ENCODE peak calls at places on chromosomes 3 and 15, in four cellular contexts. One of them, this sample, is unnamed.

GRCh38 chr3:94525039-94525438 is 462.2 kb downstream of the NSUN3 start:
- DNase-seq in fibroblast of lung: peak
- DNase-seq in trophoblast cell: peak
- DNase-seq in dorsolateral prefrontal cortex: no peak
- DNase-seq in this sample: no peak

GRCh38 chr15:38872732-38873131 is 308.1 kb upstream of the RASGRP1 start:
- DNase-seq in fibroblast of lung: no peak
- DNase-seq in trophoblast cell: no peak
- DNase-seq in dorsolateral prefrontal cortex: no peak
- DNase-seq in this sample: no peak

GRCh38 chr15:72835289-72835890 is 51.8 kb upstream of the ADPGK start:
- DNase-seq in fibroblast of lung: no peak
- DNase-seq in trophoblast cell: no peak
- DNase-seq in dorsolateral prefrontal cortex: no peak
- DNase-seq in this sample: no peak

GRCh38 chr3:126063358-126063965 is 20.5 kb downstream of the SLC41A3 start:
- DNase-seq in fibroblast of lung: no peak
- DNase-seq in trophoblast cell: no peak
- DNase-seq in dorsolateral prefrontal cortex: no peak
- DNase-seq in this sample: no peak

GRCh38 chr3:100463002-100463401 is 29.4 kb upstream of the TMEM45A start:
- DNase-seq in fibroblast of lung: peak
- DNase-seq in trophoblast cell: peak
- DNase-seq in dorsolateral prefrontal cortex: peak
- DNase-seq in this sample: peak

GRCh38 chr3:189222927-189223706 is 51.3 kb downstream of the TPRG1 start:
- DNase-seq in fibroblast of lung: no peak
- DNase-seq in trophoblast cell: no peak
- DNase-seq in dorsolateral prefrontal cortex: no peak
- DNase-seq in this sample: no peak

GRCh38 chr3:185460719-185461350 is 38.0 kb downstream of the TMEM41A start:
- DNase-seq in fibroblast of lung: peak
- DNase-seq in trophoblast cell: peak
- DNase-seq in dorsolateral prefrontal cortex: no peak
- DNase-seq in this sample: no peak

GRCh38 chr3:141316851-141317250 is 51.5 kb upstream of the ZBTB38 start:
- DNase-seq in fibroblast of lung: no peak
- DNase-seq in trophoblast cell: no peak
- DNase-seq in dorsolateral prefrontal cortex: no peak
- DNase-seq in this sample: no peak

GRCh38 chr3:184417619-184418327 is 37.9 kb downstream of the CHRD start:
- DNase-seq in fibroblast of lung: peak
- DNase-seq in trophoblast cell: peak
- DNase-seq in dorsolateral prefrontal cortex: peak
- DNase-seq in this sample: peak

GRCh38 chr3:194671511-194671899 is 486 bp downstream of the LSG1 start:
- DNase-seq in fibroblast of lung: peak
- DNase-seq in trophoblast cell: peak
- DNase-seq in dorsolateral prefrontal cortex: no peak
- DNase-seq in this sample: no peak

GRCh38 chr3:128453521-128454309 is 13.0 kb downstream of the DNAJB8 start:
- DNase-seq in fibroblast of lung: no peak
- DNase-seq in trophoblast cell: peak
- DNase-seq in dorsolateral prefrontal cortex: no peak
- DNase-seq in this sample: no peak

GRCh38 chr3:12299026-12299425 is 10.2 kb downstream of the PPARG start:
- DNase-seq in fibroblast of lung: no peak
- DNase-seq in trophoblast cell: peak
- DNase-seq in dorsolateral prefrontal cortex: no peak
- DNase-seq in this sample: no peak

GRCh38 chr3:8301977-8302589 is 199.5 kb upstream of the LMCD1 start:
- DNase-seq in fibroblast of lung: peak
- DNase-seq in trophoblast cell: peak
- DNase-seq in dorsolateral prefrontal cortex: no peak
- DNase-seq in this sample: peak

GRCh38 chr3:81443457-81443782 is 318.0 kb downstream of the GBE1 start:
- DNase-seq in fibroblast of lung: no peak
- DNase-seq in trophoblast cell: no peak
- DNase-seq in dorsolateral prefrontal cortex: no peak
- DNase-seq in this sample: no peak

GRCh38 chr3:89108154-89108553 is 733 bp downstream of the EPHA3 start:
- DNase-seq in fibroblast of lung: no peak
- DNase-seq in trophoblast cell: no peak
- DNase-seq in dorsolateral prefrontal cortex: no peak
- DNase-seq in this sample: no peak
- H3K4me3 ChIP-seq in fibroblast of lung: peak
- H3K4me3 ChIP-seq in trophoblast cell: no peak
- H3K4me3 ChIP-seq in dorsolateral prefrontal cortex: peak
- H3K4me3 ChIP-seq in this sample: no peak

DNA sequence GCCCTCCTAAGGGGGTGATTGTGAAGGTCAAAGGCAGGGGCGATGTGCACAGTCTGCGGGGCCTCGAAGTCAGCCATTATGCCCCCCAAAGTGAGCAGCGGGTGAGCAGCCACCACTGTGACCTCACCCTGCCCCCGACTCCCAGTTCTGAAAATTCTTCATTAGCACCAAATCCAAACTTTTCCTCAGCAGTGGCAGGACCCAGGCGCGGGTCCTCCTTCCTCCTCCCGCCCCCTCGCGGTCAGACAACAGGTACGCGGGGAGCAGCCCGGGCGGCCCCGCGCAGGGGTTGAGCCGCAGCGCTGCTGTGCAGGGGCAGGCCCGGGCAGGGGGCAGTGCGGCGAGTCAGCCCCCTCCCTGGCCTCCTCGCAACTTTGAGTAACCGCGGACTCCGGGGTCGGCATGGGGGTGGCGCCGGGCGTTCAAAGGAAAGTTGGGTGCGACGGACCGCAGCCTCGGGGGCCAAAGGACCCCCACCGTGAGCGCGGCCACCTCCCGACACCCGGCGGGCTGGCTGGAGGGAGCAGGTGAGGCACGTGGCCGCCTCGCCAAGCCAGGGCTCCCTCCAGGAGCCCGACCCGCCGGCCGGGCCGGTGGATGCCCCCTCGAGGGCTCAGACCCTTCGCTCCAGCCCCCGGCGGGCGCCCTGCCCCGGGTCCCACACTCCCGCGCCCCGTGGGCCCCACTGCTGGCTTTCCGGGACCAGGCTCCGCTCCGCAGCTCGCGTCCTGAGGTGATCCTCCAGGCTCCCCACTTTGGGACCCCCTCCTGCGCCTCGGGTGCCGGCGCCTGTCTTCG is 49.4 kb upstream of the CCDC174 start:
- DNase-seq in fibroblast of lung: no peak
- DNase-seq in trophoblast cell: no peak
- DNase-seq in dorsolateral prefrontal cortex: no peak
- DNase-seq in this sample: no peak
- H3K4me3 ChIP-seq in fibroblast of lung: no peak
- H3K4me3 ChIP-seq in trophoblast cell: no peak
- H3K4me3 ChIP-seq in dorsolateral prefrontal cortex: peak
- H3K4me3 ChIP-seq in this sample: no peak

GRCh38 chr15:60392986-60393811 is 4.6 kb downstream of the ANXA2 start:
- DNase-seq in fibroblast of lung: peak
- DNase-seq in trophoblast cell: peak
- DNase-seq in dorsolateral prefrontal cortex: no peak
- DNase-seq in this sample: peak
- H3K4me3 ChIP-seq in fibroblast of lung: peak
- H3K4me3 ChIP-seq in trophoblast cell: no peak
- H3K4me3 ChIP-seq in dorsolateral prefrontal cortex: no peak
- H3K4me3 ChIP-seq in this sample: peak

DNA sequence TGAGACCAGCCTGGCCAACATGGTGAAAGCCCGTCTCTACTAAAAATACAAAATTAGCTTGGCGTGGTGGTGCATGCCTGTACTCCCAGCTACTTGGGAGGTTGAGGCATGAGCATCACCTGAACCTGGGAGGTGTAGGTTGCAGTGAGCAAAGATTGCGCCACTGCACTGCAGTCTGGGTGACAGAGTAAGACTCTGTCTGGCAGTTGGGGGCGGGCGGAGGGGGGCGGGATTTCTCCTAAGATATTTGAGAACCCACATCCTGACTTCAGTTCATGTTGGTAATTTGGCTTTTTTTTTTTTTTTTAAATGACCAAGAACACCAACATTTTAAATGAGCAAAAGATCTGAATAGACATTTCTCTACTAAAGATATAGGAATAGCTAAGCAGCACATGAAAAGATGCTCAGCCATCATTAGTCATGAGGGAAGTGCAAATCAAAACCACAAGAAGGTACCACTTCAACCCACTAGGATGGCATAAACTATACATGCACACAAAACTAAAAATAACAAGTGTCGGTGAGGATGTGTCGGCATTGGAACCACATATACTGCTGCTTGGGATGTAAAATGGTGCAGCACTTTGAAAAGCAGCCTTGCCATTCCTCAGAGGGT is 75.6 kb upstream of the LMOD3 start:
- DNase-seq in fibroblast of lung: no peak
- DNase-seq in trophoblast cell: no peak
- DNase-seq in dorsolateral prefrontal cortex: no peak
- DNase-seq in this sample: no peak
- H3K4me3 ChIP-seq in fibroblast of lung: no peak
- H3K4me3 ChIP-seq in trophoblast cell: no peak
- H3K4me3 ChIP-seq in dorsolateral prefrontal cortex: no peak
- H3K4me3 ChIP-seq in this sample: no peak

GRCh38 chr3:145175626-145176025 is 985.4 kb downstream of the PLOD2 start:
- DNase-seq in fibroblast of lung: no peak
- DNase-seq in trophoblast cell: no peak
- DNase-seq in dorsolateral prefrontal cortex: no peak
- DNase-seq in this sample: no peak

GRCh38 chr3:145170101-145170500 is 990.9 kb downstream of the PLOD2 start:
- DNase-seq in fibroblast of lung: no peak
- DNase-seq in trophoblast cell: no peak
- DNase-seq in dorsolateral prefrontal cortex: no peak
- DNase-seq in this sample: no peak
- H3K4me3 ChIP-seq in fibroblast of lung: no peak
- H3K4me3 ChIP-seq in trophoblast cell: no peak
- H3K4me3 ChIP-seq in dorsolateral prefrontal cortex: no peak
- H3K4me3 ChIP-seq in this sample: no peak

GRCh38 chr15:58734859-58735258 is 14.6 kb downstream of the ADAM10 start:
- DNase-seq in fibroblast of lung: no peak
- DNase-seq in trophoblast cell: peak
- DNase-seq in dorsolateral prefrontal cortex: no peak
- DNase-seq in this sample: no peak

GRCh38 chr15:58736244-58736643 is 13.3 kb downstream of the ADAM10 start:
- DNase-seq in fibroblast of lung: no peak
- DNase-seq in trophoblast cell: no peak
- DNase-seq in dorsolateral prefrontal cortex: no peak
- DNase-seq in this sample: no peak

GRCh38 chr15:58732620-58733363 is 16.7 kb downstream of the ADAM10 start:
- DNase-seq in fibroblast of lung: no peak
- DNase-seq in trophoblast cell: no peak
- DNase-seq in dorsolateral prefrontal cortex: no peak
- DNase-seq in this sample: no peak

GRCh38 chr15:58726867-58727266 is 22.6 kb downstream of the ADAM10 start:
- DNase-seq in fibroblast of lung: no peak
- DNase-seq in trophoblast cell: no peak
- DNase-seq in dorsolateral prefrontal cortex: no peak
- DNase-seq in this sample: no peak

DNA sequence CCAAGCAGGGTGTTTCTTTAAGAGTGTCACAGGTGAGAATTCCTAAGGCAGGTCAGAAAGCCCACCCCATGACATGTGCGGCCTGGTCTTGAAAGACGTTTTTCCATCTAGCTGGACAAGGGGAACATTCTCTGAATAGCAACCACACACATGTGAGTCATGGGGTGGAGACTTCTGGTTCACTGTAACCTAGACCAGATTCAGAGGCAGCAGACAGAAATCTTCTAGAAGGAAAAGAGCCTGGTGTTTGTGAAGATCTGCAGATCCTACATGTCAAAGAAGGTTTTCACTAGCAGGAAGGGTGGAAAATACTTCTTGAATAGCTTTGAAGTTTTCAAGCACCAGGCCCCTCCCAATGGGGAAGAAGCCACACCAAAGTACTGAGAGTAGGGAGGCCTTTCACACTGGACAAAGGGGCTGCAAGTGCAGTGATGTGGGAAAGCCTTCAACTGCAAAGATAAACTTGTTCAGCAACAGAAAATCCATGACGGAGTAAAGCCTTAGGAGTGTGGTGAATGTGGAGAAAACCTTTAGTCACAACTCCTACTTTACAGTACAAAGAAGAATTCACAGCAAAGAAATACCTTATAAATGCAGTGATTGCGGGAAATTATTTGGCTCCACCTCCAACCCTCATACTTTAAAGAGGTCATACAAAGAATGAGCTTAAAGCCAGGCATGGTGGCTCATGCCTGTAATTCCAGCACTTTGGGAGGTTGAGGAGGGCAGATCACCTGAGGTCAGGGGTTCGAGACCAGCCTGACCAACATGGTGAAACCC is 17.6 kb downstream of the ADAM10 start:
- DNase-seq in fibroblast of lung: peak
- DNase-seq in trophoblast cell: peak
- DNase-seq in dorsolateral prefrontal cortex: no peak
- DNase-seq in this sample: no peak
- H3K4me3 ChIP-seq in fibroblast of lung: no peak
- H3K4me3 ChIP-seq in trophoblast cell: no peak
- H3K4me3 ChIP-seq in dorsolateral prefrontal cortex: no peak
- H3K4me3 ChIP-seq in this sample: no peak

GRCh38 chr15:40927497-40928346 is 1.4 kb upstream of the DLL4 start:
- DNase-seq in fibroblast of lung: no peak
- DNase-seq in trophoblast cell: no peak
- DNase-seq in dorsolateral prefrontal cortex: no peak
- DNase-seq in this sample: no peak
- H3K4me3 ChIP-seq in fibroblast of lung: no peak
- H3K4me3 ChIP-seq in trophoblast cell: no peak
- H3K4me3 ChIP-seq in dorsolateral prefrontal cortex: peak
- H3K4me3 ChIP-seq in this sample: peak

DNA sequence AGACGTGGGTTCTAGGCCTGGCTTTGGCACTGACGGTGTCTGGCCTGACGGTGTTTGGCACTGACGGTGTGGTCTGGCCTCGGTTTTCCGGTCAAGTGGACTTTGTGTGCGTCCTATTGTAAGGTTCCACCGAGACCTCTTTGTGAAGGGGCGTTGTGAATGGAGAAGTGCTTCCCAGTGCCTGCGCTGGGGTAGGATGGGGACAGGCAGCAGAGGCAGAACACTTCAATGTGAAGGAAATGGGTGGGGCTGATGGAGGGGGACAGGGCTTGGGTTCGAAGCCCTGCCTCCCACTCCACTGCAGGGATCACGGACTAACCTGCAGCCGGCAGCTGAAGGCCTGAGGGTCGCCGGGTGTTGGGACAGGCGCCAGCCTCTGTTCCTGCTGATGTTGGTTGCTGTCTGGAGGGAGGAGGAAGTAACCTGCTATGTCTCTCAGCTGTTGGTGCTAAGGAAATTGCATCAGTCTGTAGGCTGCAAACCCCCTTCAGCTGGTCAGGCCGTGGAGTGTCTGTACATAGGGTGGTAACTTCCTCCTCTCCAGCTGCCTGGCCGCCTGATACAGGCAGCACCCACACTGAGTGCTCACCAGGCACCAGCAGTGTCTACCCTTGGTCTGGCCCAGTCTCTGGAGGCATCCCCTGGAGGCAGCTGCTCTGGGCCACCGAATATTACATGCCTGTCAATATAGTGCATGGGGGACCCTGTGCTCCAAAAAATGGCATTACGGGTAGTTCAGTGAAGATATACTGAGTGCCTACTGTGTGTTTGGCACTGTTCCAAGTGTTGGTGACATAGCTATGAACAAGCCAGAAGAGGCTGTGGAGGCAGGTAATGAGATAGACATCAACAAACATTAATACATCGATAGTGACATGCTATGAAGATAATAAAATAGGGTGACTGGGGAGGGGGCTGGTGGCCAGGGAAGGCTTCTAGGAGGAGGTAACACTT is 1.1 kb downstream of the TM6SF1 start:
- DNase-seq in fibroblast of lung: no peak
- DNase-seq in trophoblast cell: peak
- DNase-seq in dorsolateral prefrontal cortex: peak
- DNase-seq in this sample: no peak
- H3K4me3 ChIP-seq in fibroblast of lung: peak
- H3K4me3 ChIP-seq in trophoblast cell: no peak
- H3K4me3 ChIP-seq in dorsolateral prefrontal cortex: peak
- H3K4me3 ChIP-seq in this sample: no peak

GRCh38 chr3:21752749-21753347 is 1.8 kb upstream of the ZNF385D start:
- DNase-seq in fibroblast of lung: peak
- DNase-seq in trophoblast cell: peak
- DNase-seq in dorsolateral prefrontal cortex: no peak
- DNase-seq in this sample: no peak
- H3K4me3 ChIP-seq in fibroblast of lung: no peak
- H3K4me3 ChIP-seq in trophoblast cell: no peak
- H3K4me3 ChIP-seq in dorsolateral prefrontal cortex: no peak
- H3K4me3 ChIP-seq in this sample: no peak